ENCODE peak calls at places on chromosomes 7 and 10, in eight cellular contexts. V is cardiac muscle cell, H is aorta, D is upper lobe of right lung, R is brain microvascular endothelial cell, Y is tibial artery, A is Panc1, Q is lung. B is an unnamed sample. For H3K27me3, the result is how much of the 10 kb centered on the place peaks cover.

GRCh38 chr10:79072041-79072441 is 3.3 kb downstream of the ZMIZ1 start:
- DNase-seq in V (no peak), H (no peak), D (no peak), R (no peak), Y (peak), A (no peak), Q (no peak), B (no peak)

GRCh38 chr7:135959655-135960363 is 17.4 kb downstream of the MTPN start:
- DNase-seq in V (peak), H (no peak), D (no peak), R (no peak), Y (no peak), A (no peak), Q (no peak), B (no peak)

GRCh38 chr10:114053946-114054345 is 10.3 kb downstream of the ADRB1 start:
- DNase-seq in V (no peak), H (no peak), D (no peak), R (no peak), Y (no peak), A (no peak), Q (no peak), B (no peak)

GRCh38 chr7:69269756-69270155 is 328.5 kb upstream of the AUTS2 start:
- DNase-seq in V (no peak), H (no peak), D (no peak), R (no peak), Y (no peak), A (no peak), Q (no peak), B (no peak)

GRCh38 chr10:86047588-86047987 is 319.0 kb downstream of the GRID1 start:
- DNase-seq in V (no peak), H (no peak), D (no peak), R (no peak), Y (no peak), A (no peak), Q (no peak), B (no peak)

GRCh38 chr7:87797798-87798403 is 78.3 kb downstream of the SLC25A40 start:
- DNase-seq in V (peak), H (no peak), D (no peak), R (peak), Y (no peak), A (peak), Q (no peak), B (no peak)

GRCh38 chr7:18866359-18867036 is 250.9 kb downstream of the TWIST1 start:
- DNase-seq in V (peak), H (peak), D (no peak), R (peak), Y (peak), A (peak), Q (peak), B (peak)

GRCh38 chr10:7153750-7154149 is 257.1 kb downstream of the SFMBT2 start:
- DNase-seq in V (peak), H (no peak), D (no peak), R (no peak), Y (no peak), A (no peak), Q (no peak), B (no peak)

GRCh38 chr10:89522463-89522862 is 12.9 kb downstream of the SLC16A12 start:
- DNase-seq in V (no peak), H (no peak), D (no peak), R (no peak), Y (no peak), A (no peak), Q (no peak), B (no peak)

GRCh38 chr7:25179771-25180591 is 48.3 kb downstream of the NPVF start:
- DNase-seq in V (peak), H (peak), D (peak), R (peak), Y (peak), A (peak), Q (peak), B (peak)

GRCh38 chr7:95687759-95688343 is 84.5 kb upstream of the DYNC1I1 start:
- DNase-seq in V (peak), H (no peak), D (no peak), R (peak), Y (no peak), A (peak), Q (no peak), B (no peak)

GRCh38 chr7:143437568-143437967 is 5.7 kb upstream of the TAS2R60 start:
- DNase-seq in V (no peak), H (no peak), D (no peak), R (no peak), Y (no peak), A (no peak), Q (no peak), B (no peak)

GRCh38 chr7:44100458-44101303 is 3.5 kb upstream of the AEBP1 start:
- DNase-seq in V (peak), H (peak), D (no peak), R (peak), Y (peak), A (no peak), Q (no peak), B (no peak)

GRCh38 chr10:84156768-84157167 is 16.8 kb upstream of the GPR15LG start:
- DNase-seq in V (peak), H (no peak), D (no peak), R (no peak), Y (no peak), A (peak), Q (no peak), B (no peak)

GRCh38 chr10:111098679-111099437 is 22.0 kb downstream of the ADRA2A start:
- DNase-seq in V (no peak), H (no peak), D (peak), R (no peak), Y (no peak), A (no peak), Q (no peak), B (no peak)

GRCh38 chr10:129853236-129853946 is 110.7 kb downstream of the EBF3 start:
- DNase-seq in V (peak), H (no peak), D (no peak), R (no peak), Y (no peak), A (no peak), Q (no peak), B (no peak)

GRCh38 chr10:131727612-131728011 is 173.2 kb upstream of the PPP2R2D start:
- DNase-seq in V (no peak), H (peak), D (peak), R (no peak), Y (no peak), A (no peak), Q (no peak), B (no peak)

GRCh38 chr7:114021135-114021534 is 102.3 kb upstream of the PPP1R3A start:
- DNase-seq in V (no peak), H (no peak), D (no peak), R (no peak), Y (no peak), A (no peak), Q (no peak), B (no peak)

GRCh38 chr7:121394709-121395140 is 1.4 kb downstream of the FAM3C start:
- DNase-seq in V (peak), H (no peak), D (no peak), R (no peak), Y (no peak), A (no peak), Q (no peak), B (no peak)

GRCh38 chr7:25384820-25385560 is 156.7 kb upstream of the NPVF start:
- DNase-seq in V (no peak), H (no peak), D (no peak), R (no peak), Y (no peak), A (no peak), Q (no peak), B (no peak)

GRCh38 chr7:86598311-86598710 is 45.4 kb upstream of the GRM3 start:
- DNase-seq in V (no peak), H (no peak), D (peak), R (no peak), Y (no peak), A (no peak), Q (no peak), B (no peak)

GRCh38 chr7:148790327-148790726 is 91.6 kb downstream of the CUL1 start:
- DNase-seq in V (no peak), H (no peak), D (no peak), R (no peak), Y (no peak), A (no peak), Q (no peak), B (no peak)

GRCh38 chr7:86950360-86950759 is 109.1 kb downstream of the ELAPOR2 start:
- DNase-seq in V (no peak), H (no peak), D (no peak), R (no peak), Y (no peak), A (no peak), Q (no peak), B (no peak)

GRCh38 chr10:75425291-75426079 is 5.9 kb upstream of the LRMDA start:
- DNase-seq in V (no peak), H (no peak), D (no peak), R (no peak), Y (no peak), A (no peak), Q (no peak), B (no peak)

GRCh38 chr10:17905491-17905890 is 46.2 kb upstream of the SLC39A12 start:
- DNase-seq in V (no peak), H (no peak), D (no peak), R (no peak), Y (no peak), A (no peak), Q (no peak), B (no peak)

GRCh38 chr7:8389898-8390642 is 43.3 kb upstream of the NXPH1 start:
- DNase-seq in V (no peak), H (no peak), D (no peak), R (no peak), Y (no peak), A (no peak), Q (no peak), B (no peak)

GRCh38 chr7:20798081-20798693 is 11.5 kb upstream of the SP8 start:
- DNase-seq in V (no peak), H (no peak), D (peak), R (no peak), Y (no peak), A (no peak), Q (no peak), B (no peak)

GRCh38 chr10:6182454-6183098 is 20.2 kb upstream of the PFKFB3 start:
- DNase-seq in V (no peak), H (no peak), D (peak), R (no peak), Y (no peak), A (no peak), Q (no peak), B (no peak)

GRCh38 chr10:26441491-26442214 is 3.5 kb downstream of the APBB1IP start:
- DNase-seq in V (no peak), H (no peak), D (no peak), R (peak), Y (no peak), A (no peak), Q (no peak), B (no peak)

GRCh38 chr7:88167223-88167622 is 52.6 kb downstream of the SRI start:
- DNase-seq in V (no peak), H (no peak), D (no peak), R (no peak), Y (no peak), A (no peak), Q (no peak), B (no peak)

GRCh38 chr7:157575777-157576176 is 239.0 kb downstream of the DNAJB6 start:
- DNase-seq in V (no peak), H (no peak), D (no peak), R (no peak), Y (no peak), A (no peak), Q (no peak), B (no peak)

GRCh38 chr7:157579425-157579824 is 242.6 kb downstream of the DNAJB6 start:
- DNase-seq in V (no peak), H (no peak), D (peak), R (no peak), Y (peak), A (no peak), Q (no peak), B (no peak)

GRCh38 chr7:157576415-157576814 is 239.6 kb downstream of the DNAJB6 start:
- DNase-seq in V (no peak), H (no peak), D (peak), R (no peak), Y (no peak), A (no peak), Q (no peak), B (no peak)

GRCh38 chr7:157577061-157577460 is 240.3 kb downstream of the DNAJB6 start:
- DNase-seq in V (no peak), H (no peak), D (peak), R (no peak), Y (no peak), A (no peak), Q (no peak), B (no peak)

DNA sequence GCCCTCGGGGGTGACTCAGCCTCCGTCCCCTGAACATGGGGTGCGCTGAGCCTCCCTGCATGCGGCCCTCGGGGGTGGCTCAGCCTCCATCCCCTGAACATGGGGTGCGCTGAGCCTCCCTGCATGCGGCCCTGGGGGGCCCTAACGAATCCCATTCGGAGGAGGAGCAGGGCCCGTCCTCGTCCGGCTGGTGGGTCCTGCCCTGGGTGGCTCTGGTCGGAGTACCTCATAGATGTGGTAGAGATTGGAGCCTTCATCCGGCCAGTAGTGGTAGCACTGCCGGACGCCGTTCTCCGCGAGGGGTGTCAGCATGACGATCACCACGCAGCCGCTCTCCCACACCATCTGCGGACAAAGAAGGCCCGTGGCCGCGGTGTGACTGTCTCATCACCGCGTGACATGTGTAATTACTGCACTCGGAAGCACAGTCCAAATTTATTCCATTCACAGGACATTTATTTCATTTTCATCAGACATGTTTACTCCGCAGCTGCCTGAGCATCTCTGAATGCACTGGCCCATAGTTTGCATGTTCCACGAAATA is 241.1 kb downstream of the DNAJB6 start:
- DNase-seq in V (no peak), H (no peak), D (peak), R (no peak), Y (no peak), A (no peak), Q (no peak), B (no peak)
- H3K27me3 ChIP-seq in V (under half), H (under half), D (under half), R (under half), Y (under half), A (under half), Q (under half), B (under half)

GRCh38 chr7:123533929-123534382 is 439 bp downstream of the IQUB start:
- DNase-seq in V (no peak), H (no peak), D (no peak), R (no peak), Y (no peak), A (no peak), Q (no peak), B (no peak)

GRCh38 chr7:123535517-123535916 is 1.1 kb upstream of the IQUB start:
- DNase-seq in V (no peak), H (peak), D (no peak), R (no peak), Y (no peak), A (no peak), Q (no peak), B (no peak)

GRCh38 chr7:123537026-123537642 is 2.7 kb upstream of the IQUB start:
- DNase-seq in V (peak), H (no peak), D (no peak), R (peak), Y (no peak), A (no peak), Q (no peak), B (no peak)

GRCh38 chr7:123534383-123535260 is at the start of gene IQUB:
- DNase-seq in V (peak), H (peak), D (peak), R (peak), Y (peak), A (peak), Q (peak), B (peak)

GRCh38 chr7:123533553-123533917 is 860 bp downstream of the IQUB start:
- DNase-seq in V (no peak), H (no peak), D (no peak), R (no peak), Y (no peak), A (no peak), Q (no peak), B (no peak)
- H3K27me3 ChIP-seq in V (under half), H (under half), D (under half), R (under half), Y (under half), A (under half), Q (under half), B (under half)

GRCh38 chr10:133045556-133046483 is 41.9 kb upstream of the ADGRA1 start:
- DNase-seq in V (no peak), H (no peak), D (no peak), R (no peak), Y (no peak), A (no peak), Q (no peak), B (no peak)

GRCh38 chr10:133042816-133043215 is 44.9 kb upstream of the ADGRA1 start:
- DNase-seq in V (no peak), H (no peak), D (no peak), R (no peak), Y (no peak), A (no peak), Q (no peak), B (no peak)

GRCh38 chr10:133044502-133044901 is 43.2 kb upstream of the ADGRA1 start:
- DNase-seq in V (peak), H (no peak), D (no peak), R (no peak), Y (no peak), A (no peak), Q (no peak), B (no peak)

GRCh38 chr10:133042061-133042460 is 45.7 kb upstream of the ADGRA1 start:
- DNase-seq in V (no peak), H (no peak), D (no peak), R (no peak), Y (no peak), A (no peak), Q (no peak), B (no peak)

GRCh38 chr10:133043541-133044225 is 44.0 kb upstream of the ADGRA1 start:
- DNase-seq in V (no peak), H (no peak), D (no peak), R (no peak), Y (no peak), A (no peak), Q (no peak), B (no peak)
- H3K27me3 ChIP-seq in V (under half), H (under half), D (under half), R (under half), Y (under half), A (under half), Q (under half), B (under half)

GRCh38 chr7:29112721-29113120 is 33.6 kb downstream of the CPVL start:
- DNase-seq in V (no peak), H (no peak), D (no peak), R (no peak), Y (no peak), A (no peak), Q (no peak), B (no peak)
- H3K27me3 ChIP-seq in V (under half), H (under half), D (under half), R (under half), Y (under half), A (under half), Q (under half), B (under half)

DNA sequence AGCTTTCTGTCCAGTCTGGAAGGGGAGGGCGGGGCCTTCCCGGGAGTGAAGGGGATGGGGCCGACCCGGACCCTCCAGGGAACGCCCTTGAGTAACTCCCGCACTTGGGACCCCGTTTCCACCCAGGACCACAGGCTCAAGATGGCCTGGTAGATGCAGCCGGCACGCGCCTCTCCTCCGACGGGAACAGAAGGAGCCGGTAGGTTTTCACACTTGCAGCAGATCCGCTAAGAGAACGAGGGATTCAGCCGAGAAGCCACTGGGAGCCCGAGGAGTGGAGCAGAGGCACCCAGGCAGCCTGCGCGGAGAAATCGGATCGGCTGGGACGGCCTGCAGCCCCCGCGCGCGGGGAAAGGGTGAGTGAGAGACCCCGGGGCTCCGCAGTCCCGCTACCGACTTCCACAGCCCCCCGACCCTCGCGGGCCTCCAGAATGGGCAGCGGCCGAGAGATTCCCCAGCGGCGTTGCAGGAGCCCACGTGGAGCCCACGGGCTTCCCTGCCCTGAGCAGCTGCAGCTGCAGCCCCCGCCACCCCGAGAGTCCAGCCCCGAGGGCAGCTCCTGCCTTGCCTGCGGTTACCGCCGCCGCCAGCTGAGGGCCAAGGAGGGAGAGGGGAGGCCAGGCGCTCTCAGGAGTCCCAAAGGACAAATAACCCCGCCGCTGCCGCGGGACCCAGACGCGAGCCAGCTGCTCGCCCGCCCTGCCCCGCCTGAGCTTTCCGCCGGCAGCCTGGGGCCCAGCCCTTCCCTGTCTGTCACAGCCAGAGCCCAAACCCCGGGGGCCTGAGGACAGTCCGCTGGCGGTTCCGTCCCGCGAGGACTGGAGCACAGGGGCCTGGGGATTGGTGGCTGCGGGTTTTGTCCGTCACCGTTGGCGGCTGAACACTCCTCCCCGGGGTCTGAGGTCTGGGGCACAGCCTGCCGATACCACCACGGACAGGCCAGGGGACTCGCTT is 21.8 kb downstream of the IFT22 start:
- DNase-seq in V (peak), H (no peak), D (no peak), R (no peak), Y (no peak), A (no peak), Q (no peak), B (no peak)
- H3K27me3 ChIP-seq in V (half or more), H (under half), D (half or more), R (half or more), Y (under half), A (under half), Q (under half), B (half or more)

DNA sequence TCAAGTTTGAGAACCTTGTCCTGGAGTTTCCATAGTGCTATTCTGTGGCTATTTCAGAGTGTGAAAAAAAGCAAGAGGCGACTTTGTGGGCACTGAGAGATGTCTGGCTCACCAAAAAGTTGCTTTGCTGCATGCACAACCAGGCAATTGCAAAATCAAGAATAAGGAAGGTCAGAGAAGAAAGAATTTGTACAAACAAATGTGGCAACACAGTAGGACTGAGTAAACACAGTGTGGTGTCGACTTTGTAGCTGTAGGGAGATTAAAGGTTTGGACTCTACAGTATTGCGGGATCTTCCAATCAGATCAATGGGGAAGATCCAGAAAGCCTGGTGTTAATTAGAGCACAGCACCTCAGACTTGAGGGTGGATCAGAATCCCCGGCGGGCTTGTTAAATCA is 88.1 kb upstream of the PLPP4 start:
- DNase-seq in V (no peak), H (no peak), D (no peak), R (no peak), Y (no peak), A (no peak), Q (no peak), B (no peak)
- H3K27me3 ChIP-seq in V (under half), H (under half), D (under half), R (under half), Y (under half), A (under half), Q (under half), B (under half)

GRCh38 chr7:132575987-132576722 is at the start of gene PLXNA4:
- DNase-seq in V (peak), H (peak), D (no peak), R (no peak), Y (no peak), A (no peak), Q (no peak), B (no peak)

GRCh38 chr7:132577206-132578049 is 1.2 kb upstream of the PLXNA4 start:
- DNase-seq in V (peak), H (peak), D (peak), R (peak), Y (peak), A (no peak), Q (peak), B (no peak)

GRCh38 chr7:132574281-132574680 is 2.0 kb downstream of the PLXNA4 start:
- DNase-seq in V (no peak), H (no peak), D (no peak), R (no peak), Y (no peak), A (no peak), Q (no peak), B (no peak)

GRCh38 chr7:132576723-132577089 is 436 bp upstream of the PLXNA4 start:
- DNase-seq in V (no peak), H (no peak), D (no peak), R (no peak), Y (no peak), A (no peak), Q (no peak), B (no peak)

GRCh38 chr7:132575336-132575986 is 809 bp downstream of the PLXNA4 start:
- DNase-seq in V (peak), H (peak), D (no peak), R (peak), Y (peak), A (no peak), Q (no peak), B (no peak)
- H3K27me3 ChIP-seq in V (half or more), H (under half), D (half or more), R (half or more), Y (under half), A (half or more), Q (under half), B (half or more)

B was measured in keratinocyte.